ENCODE peak calls at places on chromosome 16, in five cellular contexts. K is HepG2, Y is H1, E is K562, A is GM12878. D is an unnamed sample.

GRCh38 chr16:87076950-87077749 is 240.0 kb downstream of the C16orf95 start:
- DNase-seq in K (peak; percentile 63), Y (peak; percentile 91), E (peak; percentile 53), A (no peak), D (peak; percentile 90)

GRCh38 chr16:10729649-10730048 is 14.0 kb upstream of the NUBP1 start:
- DNase-seq in K (no peak), Y (no peak), E (no peak), A (no peak), D (peak; percentile 35)

GRCh38 chr16:59604331-59604730 is 870.2 kb upstream of the GOT2 start:
- DNase-seq in K (no peak), Y (no peak), E (no peak), A (no peak), D (no peak)

GRCh38 chr16:50594332-50595260 is 46.4 kb downstream of the NKD1 start:
- DNase-seq in K (no peak), Y (no peak), E (no peak), A (no peak), D (no peak)

GRCh38 chr16:50864386-50864785 is 122.5 kb downstream of the CYLD start:
- DNase-seq in K (no peak), Y (no peak), E (no peak), A (no peak), D (no peak)

GRCh38 chr16:20383106-20384029 is 21.2 kb downstream of the PDILT start:
- DNase-seq in K (peak; percentile 84), Y (peak; percentile 82), E (peak; percentile 73), A (no peak), D (peak; percentile 92)

GRCh38 chr16:27252206-27252585 is 16.4 kb downstream of the NSMCE1 start:
- DNase-seq in K (no peak), Y (no peak), E (no peak), A (no peak), D (no peak)

GRCh38 chr16:10609410-10609774 is 29.0 kb upstream of the EMP2 start:
- DNase-seq in K (no peak), Y (no peak), E (no peak), A (no peak), D (no peak)

GRCh38 chr16:65121870-65122723 is at the start of gene CDH11:
- DNase-seq in K (no peak), Y (peak; percentile 81), E (no peak), A (no peak), D (peak; percentile 78)

GRCh38 chr16:630815-631405 is at the start of gene WFIKKN1:
- DNase-seq in K (peak; percentile 59), Y (peak; percentile 85), E (peak; percentile 63), A (no peak), D (peak; percentile 78)

GRCh38 chr16:21162661-21163151 is 4.2 kb downstream of the LDAF1 start:
- DNase-seq in K (no peak), Y (no peak), E (no peak), A (no peak), D (no peak)

GRCh38 chr16:52436646-52437645 is 110.0 kb downstream of the TOX3 start:
- DNase-seq in K (no peak), Y (no peak), E (no peak), A (no peak), D (no peak)

GRCh38 chr16:53608094-53608493 is 95.6 kb downstream of the RPGRIP1L start:
- DNase-seq in K (no peak), Y (no peak), E (no peak), A (no peak), D (no peak)
- TF ChIP-seq CREB1 in K (no peak), Y (no peak), E (no peak), A (no peak), D (no peak)

GRCh38 chr16:4987580-4988374 is 29.6 kb downstream of the SEC14L5 start:
- DNase-seq in K (no peak), Y (peak; percentile 81), E (peak; percentile 43), A (no peak), D (peak; percentile 80)
- H3K4me2 ChIP-seq in K (peak overlapping the region; percentile 46), Y (peak overlapping the region; percentile 73), E (no peak overlapping the region), A (no peak overlapping the region), D (peak overlapping the region; percentile 78)

DNA sequence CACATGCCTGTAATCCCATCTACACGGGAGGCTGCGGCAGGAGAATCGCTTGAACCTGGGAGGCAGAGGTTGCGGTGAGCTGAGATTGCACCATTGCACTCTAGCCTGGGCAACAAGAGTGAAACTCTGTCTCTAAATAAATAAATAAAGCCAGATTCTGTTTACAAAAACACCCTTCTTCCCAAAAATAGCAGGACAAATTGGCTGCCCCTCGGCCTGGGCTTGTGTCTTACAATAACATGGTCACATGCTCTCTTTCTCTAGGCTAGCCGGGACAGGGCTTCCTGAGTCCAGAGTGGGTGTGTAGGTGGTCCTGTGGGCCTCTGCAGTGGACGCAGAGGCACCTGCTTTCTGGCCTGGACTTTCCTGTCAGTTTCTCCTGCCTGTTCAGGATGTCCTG is 3.2 kb upstream of the EDC4 start:
- DNase-seq in K (no peak), Y (no peak), E (no peak), A (no peak), D (no peak)
- H3K36me3 ChIP-seq in K (peaks cover 30% of the 10 kb centered on the region), Y (peaks cover 28% of the 10 kb centered on the region), E (peaks cover 78% of the 10 kb centered on the region), A (peaks cover 16% of the 10 kb centered on the region), D (peaks cover 39% of the 10 kb centered on the region)

GRCh38 chr16:15483857-15484256 is 49.5 kb downstream of the BMERB1 start:
- DNase-seq in K (no peak), Y (no peak), E (no peak), A (no peak), D (no peak)

GRCh38 chr16:15482748-15483118 is 48.3 kb downstream of the BMERB1 start:
- DNase-seq in K (no peak), Y (no peak), E (no peak), A (no peak), D (no peak)

GRCh38 chr16:15485175-15485574 is 50.8 kb downstream of the BMERB1 start:
- DNase-seq in K (no peak), Y (no peak), E (no peak), A (no peak), D (no peak)

GRCh38 chr16:15484662-15485061 is 50.3 kb downstream of the BMERB1 start:
- DNase-seq in K (peak; percentile 70), Y (no peak), E (no peak), A (no peak), D (no peak)

GRCh38 chr16:15482068-15482747 is 47.8 kb downstream of the BMERB1 start:
- DNase-seq in K (peak; percentile 99), Y (no peak), E (peak; percentile 47), A (no peak), D (peak; percentile 75)
- TF ChIP-seq CREB1 in K (no peak), Y (no peak), E (no peak), A (no peak), D (no peak)

DNA sequence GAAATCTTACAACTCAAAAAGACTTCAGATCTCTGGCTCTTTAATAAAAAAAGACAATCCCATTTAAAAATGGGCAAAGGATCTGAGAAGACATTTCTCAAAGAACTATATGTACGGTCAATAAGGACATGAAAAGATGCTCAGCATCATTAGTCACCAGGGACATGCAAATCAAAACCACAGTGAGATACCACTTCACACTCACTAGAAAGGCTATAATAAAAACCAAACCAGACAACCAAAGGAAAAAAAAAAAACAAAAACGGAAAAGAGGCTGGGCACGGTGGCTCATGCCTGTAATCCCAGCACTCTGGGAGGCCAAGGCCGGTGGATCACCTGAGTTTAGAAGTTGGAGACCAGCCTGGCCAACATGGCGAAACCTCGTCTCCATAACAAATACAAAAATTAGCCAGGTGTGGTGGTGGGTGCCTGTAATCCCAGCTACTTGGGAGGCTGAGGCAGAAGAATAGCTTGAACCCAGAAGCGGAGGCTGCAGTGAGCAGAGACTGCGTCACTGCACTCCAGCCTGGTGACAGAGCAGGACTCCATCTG is 1.7 kb upstream of the NPIPB7 start:
- DNase-seq in K (no peak), Y (no peak), E (no peak), A (no peak), D (no peak)
- H3K4me2 ChIP-seq in K (no peak overlapping the region), Y (no peak overlapping the region), E (no peak overlapping the region), A (no peak overlapping the region), D (no peak overlapping the region)

GRCh38 chr16:24976061-24976779 is 38.9 kb downstream of the ARHGAP17 start:
- DNase-seq in K (no peak), Y (no peak), E (no peak), A (no peak), D (no peak)

GRCh38 chr16:24975428-24975889 is 39.7 kb downstream of the ARHGAP17 start:
- DNase-seq in K (no peak), Y (no peak), E (no peak), A (peak; percentile 76), D (no peak)

GRCh38 chr16:24977673-24978065 is 37.5 kb downstream of the ARHGAP17 start:
- DNase-seq in K (peak; percentile 36), Y (no peak), E (no peak), A (no peak), D (peak; percentile 38)

GRCh38 chr16:24978370-24978914 is 36.7 kb downstream of the ARHGAP17 start:
- DNase-seq in K (no peak), Y (no peak), E (no peak), A (peak; percentile 77), D (no peak)

GRCh38 chr16:24976971-24977672 is 38.0 kb downstream of the ARHGAP17 start:
- DNase-seq in K (no peak), Y (no peak), E (no peak), A (no peak), D (no peak)
- H3K36me3 ChIP-seq in K (peaks cover 28% of the 10 kb centered on the region), Y (peaks cover 8% of the 10 kb centered on the region), E (peaks cover 42% of the 10 kb centered on the region), A (peaks cover 28% of the 10 kb centered on the region), D (no peaks in the 10 kb centered on the region)

GRCh38 chr16:85991425-85991824 is 92.5 kb downstream of the IRF8 start:
- DNase-seq in K (no peak), Y (no peak), E (no peak), A (no peak), D (no peak)
- TF ChIP-seq CREB1 in K (no peak), Y (no peak), E (no peak), A (no peak), D (no peak)

D was measured in GM23338.